ENCODE peak calls at places on chromosomes 11 and 22, in four cellular contexts. T is HepG2, Y is K562, E is GM12878. L is an unnamed sample.

GRCh38 chr11:63670738-63671321 is 346 bp downstream of the ATL3 start:
- DNase-seq in T (no peak), Y (peak; percentile 57), E (no peak), L (peak; percentile 48)

GRCh38 chr11:1763796-1764661 is at the start of gene CTSD:
- DNase-seq in Y (peak; percentile 98), T (peak; percentile 65), E (no peak), L (peak; percentile 87)

GRCh38 chr11:70482529-70482917 is 84.2 kb downstream of the CTTN start:
- DNase-seq in Y (no peak), T (no peak), E (no peak), L (no peak)

GRCh38 chr11:75470681-75471080 is 37.7 kb upstream of the KLHL35 start:
- DNase-seq in T (no peak), Y (no peak), E (no peak), L (no peak)

GRCh38 chr11:133955091-133955846 is 1.5 kb downstream of the IGSF9B start:
- DNase-seq in T (no peak), Y (no peak), E (no peak), L (no peak)

GRCh38 chr11:73660497-73661034 is 14.2 kb downstream of the PLEKHB1 start:
- DNase-seq in T (no peak), Y (no peak), E (no peak), L (no peak)

GRCh38 chr22:49856343-49856742 is 2.7 kb downstream of the ZBED4 start:
- DNase-seq in E (no peak), T (no peak), Y (no peak), L (no peak)

GRCh38 chr11:57214494-57214893 is 22.6 kb downstream of the APLNR start:
- DNase-seq in Y (no peak), E (no peak), T (no peak), L (no peak)

GRCh38 chr11:12179521-12179920 is 69.1 kb downstream of the MICAL2 start:
- DNase-seq in E (no peak), Y (no peak), T (no peak), L (no peak)

GRCh38 chr11:11866203-11866602 is 24.4 kb downstream of the USP47 start:
- DNase-seq in E (no peak), Y (peak; percentile 26), T (no peak), L (no peak)

GRCh38 chr11:91587131-91587530 is 637.5 kb upstream of the FAT3 start:
- DNase-seq in Y (no peak), E (no peak), T (no peak), L (no peak)

GRCh38 chr22:46239261-46240048 is 10.6 kb downstream of the CDPF1 start:
- DNase-seq in T (no peak), Y (no peak), E (no peak), L (no peak)

GRCh38 chr22:33524511-33525270 is 395.6 kb downstream of the LARGE1 start:
- DNase-seq in T (no peak), Y (no peak), E (no peak), L (no peak)

GRCh38 chr11:42806191-42806590 is 505.6 kb upstream of the API5 start:
- DNase-seq in E (no peak), T (no peak), Y (no peak), L (no peak)

GRCh38 chr11:42800041-42800440 is 511.8 kb upstream of the API5 start:
- DNase-seq in Y (no peak), T (no peak), E (no peak), L (no peak)

DNA sequence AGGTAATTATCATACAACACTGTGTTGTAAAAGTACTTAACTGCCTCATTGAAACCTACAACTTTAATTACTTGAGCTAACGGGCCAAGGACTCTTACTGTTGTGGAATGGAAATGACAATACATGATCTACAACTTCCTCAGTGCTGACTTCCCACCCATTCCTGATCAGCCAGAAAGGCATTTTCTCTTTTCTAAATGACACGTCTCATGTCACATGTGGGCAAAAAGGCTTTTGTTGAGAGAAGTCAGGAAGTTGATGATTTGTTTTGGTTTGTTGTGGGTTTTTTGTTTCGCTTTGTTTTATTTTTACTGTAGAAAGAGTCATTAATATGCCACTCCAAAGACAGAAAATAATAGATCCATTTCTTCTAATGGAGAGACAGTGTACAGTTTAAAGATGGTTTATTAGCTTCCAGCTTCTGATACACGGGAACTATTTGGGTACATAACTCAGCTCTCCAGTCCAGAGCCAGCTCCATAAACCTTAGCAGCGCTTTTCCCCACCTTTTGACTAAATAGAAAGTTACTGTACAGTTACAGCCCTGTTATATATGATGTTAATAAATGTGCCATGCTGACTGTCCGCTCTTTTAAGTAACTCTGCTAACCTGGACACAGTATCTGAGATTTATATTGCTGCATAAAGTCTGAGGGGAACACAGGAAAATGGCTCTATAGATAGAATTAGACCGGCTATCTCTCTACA is 509.4 kb upstream of the API5 start:
- DNase-seq in T (no peak), E (no peak), Y (no peak), L (no peak)
- TF ChIP-seq CBFB in T (no peak), E (no peak), Y (no peak), L (no peak)

GRCh38 chr11:119055901-119056300 is 1.1 kb downstream of the HYOU1 start:
- DNase-seq in T (peak; percentile 48), E (no peak), Y (no peak), L (no peak)
- TF ChIP-seq CTCF in T (peak; percentile 58), E (peak; percentile 16), Y (no peak), L (no peak)

GRCh38 chr22:45034156-45034555 is 24.4 kb upstream of the PHF21B start:
- DNase-seq in T (no peak), Y (no peak), E (no peak), L (no peak)

GRCh38 chr22:45031629-45032403 is 22.0 kb upstream of the PHF21B start:
- DNase-seq in T (no peak), E (no peak), Y (no peak), L (no peak)

GRCh38 chr22:45033136-45033535 is 23.3 kb upstream of the PHF21B start:
- DNase-seq in Y (no peak), E (no peak), T (no peak), L (no peak)

GRCh38 chr22:45036154-45036553 is 26.3 kb upstream of the PHF21B start:
- DNase-seq in T (no peak), Y (no peak), E (no peak), L (no peak)

DNA sequence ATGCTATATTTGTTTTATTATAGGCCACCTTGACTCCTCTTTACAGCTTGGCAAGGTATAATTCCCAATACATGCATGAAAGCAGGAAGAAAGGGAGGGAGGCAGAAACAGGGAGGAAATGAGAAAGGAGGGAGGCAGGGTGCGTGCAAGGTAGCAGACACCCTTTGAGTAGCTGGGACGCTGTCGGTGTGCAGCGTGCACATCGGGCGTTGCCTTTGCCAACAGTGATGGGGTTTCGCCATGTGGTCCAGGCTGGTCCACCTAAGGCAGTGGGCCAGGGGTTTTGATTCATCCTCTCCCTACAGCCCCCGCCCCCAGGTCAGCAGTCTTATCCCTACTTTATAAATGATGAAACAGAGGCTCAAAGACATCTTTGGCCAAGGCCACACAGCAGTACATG is 25.0 kb upstream of the PHF21B start:
- DNase-seq in E (no peak), T (no peak), Y (no peak), L (no peak)
- TF ChIP-seq TCF7 in E (no peak), T (no peak), Y (no peak), L (no peak)

DNA sequence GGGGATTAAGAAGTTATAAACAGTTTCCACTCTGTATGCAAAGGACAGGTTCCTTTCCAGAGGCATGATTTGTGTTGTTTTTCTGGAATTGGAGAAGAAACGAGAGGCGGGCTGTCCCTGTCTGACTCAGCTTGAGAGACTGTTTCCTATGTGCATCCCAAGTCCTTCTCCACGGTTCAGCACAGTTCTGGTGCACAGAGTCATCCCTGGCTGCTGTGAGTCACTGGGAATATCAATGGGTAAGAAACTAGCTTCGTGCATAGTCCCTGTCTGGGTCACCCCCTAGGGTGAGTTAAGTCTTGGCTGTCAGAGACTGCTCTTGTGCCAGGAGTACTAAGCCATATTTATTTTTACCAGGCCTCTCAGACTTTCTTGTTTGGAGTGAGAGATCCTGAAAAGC is 2.4 kb upstream of the LRP4 start:
- DNase-seq in T (peak; percentile 29), E (no peak), Y (no peak), L (no peak)
- TF ChIP-seq CBFB in T (no peak), E (no peak), Y (no peak), L (no peak)

GRCh38 chr11:103894673-103895072 is 141.8 kb upstream of the DDI1 start:
- DNase-seq in E (no peak), Y (no peak), T (no peak), L (no peak)
- TF ChIP-seq CTCF in E (no peak), Y (no peak), T (no peak), L (no peak)